ENCODE peak calls at places on chromosomes 4 and X, in four cellular contexts. B is fibroblast of mammary gland, R is tibial artery, P is OCI-LY7. I is an unnamed sample.

GRCh38 chrX:138748480-138748879 is 37.0 kb upstream of the FGF13 start:
- DNase-seq in R (no peak), P (peak; percentile 16), B (peak; percentile 36), I (peak; percentile 3)

GRCh38 chr4:184541918-184542317 is 67.6 kb upstream of the IRF2 start:
- DNase-seq in R (no peak), B (no peak), P (no peak), I (no peak)

GRCh38 chr4:152605641-152606304 is 69.9 kb upstream of the FBXW7 start:
- DNase-seq in R (no peak), P (no peak), B (peak; percentile 78), I (peak; percentile 51)

GRCh38 chrX:31199051-31199769 is 127.4 kb upstream of the FTHL17 start:
- DNase-seq in P (no peak), B (peak; percentile 69), R (no peak), I (peak; percentile 54)

GRCh38 chrX:63514575-63514967 is 163.4 kb upstream of the SPIN4 start:
- DNase-seq in B (no peak), R (no peak), P (no peak), I (peak; percentile 11)

GRCh38 chrX:136121788-136122187 is 25.5 kb upstream of the FHL1 start:
- DNase-seq in R (peak; percentile 67), B (no peak), P (no peak), I (peak; percentile 33)

GRCh38 chr4:118974758-118975157 is 86.1 kb downstream of the SYNPO2 start:
- DNase-seq in B (peak; percentile 88), P (no peak), R (no peak), I (peak; percentile 40)

GRCh38 chr4:47694322-47694721 is 143.5 kb downstream of the CORIN start:
- DNase-seq in R (no peak), P (no peak), B (no peak), I (no peak)

GRCh38 chr4:142645478-142646108 is 200.5 kb downstream of the INPP4B start:
- DNase-seq in P (no peak), R (no peak), B (no peak), I (peak; percentile 51)

GRCh38 chr4:95267081-95267480 is 281.7 kb downstream of the UNC5C start:
- DNase-seq in P (no peak), B (peak; percentile 6), R (no peak), I (peak; percentile 69)

GRCh38 chrX:103635436-103635835 is 6.7 kb downstream of the TCEAL1 start:
- DNase-seq in B (peak; percentile 12), R (no peak), P (no peak), I (no peak)

GRCh38 chrX:56994375-56995270 is 718 bp downstream of the SPIN3 start:
- DNase-seq in B (peak; percentile 8), P (no peak), R (no peak), I (no peak)

GRCh38 chr4:135277980-135278315 is 1076.4 kb upstream of the PABPC4L start:
- DNase-seq in P (no peak), B (no peak), R (no peak), I (no peak)

GRCh38 chrX:11566814-11567213 is 98.9 kb downstream of the ARHGAP6 start:
- DNase-seq in B (no peak), R (no peak), P (no peak), I (no peak)

GRCh38 chr4:175884048-175884447 is 72.0 kb upstream of the GPM6A start:
- DNase-seq in R (no peak), B (no peak), P (no peak), I (peak; percentile 2)

GRCh38 chr4:113760852-113761681 is 471 bp downstream of the CAMK2D start:
- DNase-seq in P (peak; percentile 65), B (peak; percentile 78), R (peak; percentile 91), I (peak; percentile 89)

GRCh38 chrX:52261125-52261462 is 76.4 kb downstream of the MAGED4 start:
- DNase-seq in B (no peak), R (no peak), P (no peak), I (no peak)

GRCh38 chr4:175776217-175776616 is 35.8 kb downstream of the GPM6A start:
- DNase-seq in B (no peak), R (no peak), P (no peak), I (no peak)

GRCh38 chr4:11069581-11069980 is 359.1 kb downstream of the HS3ST1 start:
- DNase-seq in R (no peak), P (no peak), B (no peak), I (no peak)

GRCh38 chr4:117700111-117700892 is 334.0 kb upstream of the NDST3 start:
- DNase-seq in B (no peak), R (no peak), P (peak; percentile 5), I (no peak)

GRCh38 chr4:122152699-122153328 is 683 bp downstream of the BLTP1 start:
- DNase-seq in R (peak; percentile 69), P (peak; percentile 52), B (peak; percentile 33), I (peak; percentile 38)

GRCh38 chr4:2648159-2648814 is 107.8 kb downstream of the TNIP2 start:
- DNase-seq in P (no peak), R (peak; percentile 40), B (no peak), I (no peak)

GRCh38 chr4:8502836-8503585 is 62.4 kb downstream of the TRMT44 start:
- DNase-seq in P (no peak), B (peak; percentile 26), R (no peak), I (peak; percentile 5)

GRCh38 chr4:98565646-98566403 is 92.6 kb downstream of the TSPAN5 start:
- DNase-seq in P (no peak), B (no peak), R (no peak), I (no peak)

GRCh38 chrX:6024204-6024603 is 204.5 kb downstream of the NLGN4X start:
- DNase-seq in R (no peak), B (peak; percentile 15), P (no peak), I (no peak)

GRCh38 chr4:54099287-54099958 is 540 bp upstream of the GSX2 start:
- DNase-seq in R (no peak), B (no peak), P (no peak), I (no peak)

DNA sequence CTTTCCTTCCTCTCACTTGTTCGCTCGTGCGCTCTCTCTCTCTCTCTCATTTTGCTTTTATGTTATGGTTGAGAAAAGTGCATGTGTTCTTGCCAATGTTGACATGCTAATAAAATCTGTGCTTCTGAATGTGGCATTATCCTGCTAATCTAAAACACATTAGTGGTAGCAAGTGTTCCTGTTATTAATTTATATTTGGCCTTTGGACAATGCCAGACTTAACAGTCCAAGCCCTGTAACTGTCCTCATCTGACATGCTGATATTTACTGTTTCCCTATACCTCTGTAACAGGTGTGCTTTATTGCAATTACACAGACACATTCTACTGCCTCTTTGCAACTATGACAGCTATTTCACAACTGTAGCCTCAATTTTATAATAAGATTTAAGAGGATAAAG is 2.7 kb downstream of the PPARGC1A start:
- DNase-seq in R (no peak), P (no peak), B (no peak), I (no peak)
- H3K4me3 ChIP-seq in R (no peak overlapping the region), P (no peak overlapping the region), B (no peak overlapping the region), I (no peak overlapping the region)

GRCh38 chrX:79366556-79366887 is 612 bp downstream of the ITM2A start:
- DNase-seq in B (no peak), P (no peak), R (no peak), I (no peak)
- H3K4me3 ChIP-seq in B (peak overlapping the region; percentile 22), P (no peak overlapping the region), R (peak overlapping the region; percentile 50), I (peak overlapping the region; percentile 37)

DNA sequence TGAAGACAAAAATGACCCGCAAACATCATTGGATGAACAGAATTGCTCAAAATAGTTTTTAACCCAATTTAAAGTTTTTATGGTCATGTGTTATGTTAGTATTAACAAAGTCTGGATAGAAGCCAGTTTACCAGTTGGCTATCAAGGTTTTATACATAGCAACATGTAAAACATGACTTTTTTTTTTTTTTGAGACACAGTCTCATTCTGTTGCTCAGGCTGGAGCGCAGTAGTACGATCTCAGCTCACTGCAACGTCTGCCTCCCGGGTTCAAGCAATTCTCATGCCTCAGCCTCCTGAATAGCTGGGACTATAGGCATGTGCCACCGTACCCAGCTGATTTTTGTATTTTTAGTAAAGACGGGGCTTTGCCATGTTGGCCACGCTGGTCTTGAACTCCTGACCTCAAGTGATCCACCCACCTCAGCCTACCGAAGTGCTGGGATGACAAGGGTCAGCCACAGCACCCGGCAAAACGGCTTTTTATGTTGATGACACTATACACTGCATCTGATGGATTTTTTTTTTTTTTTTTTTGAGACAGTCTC is 3.4 kb downstream of the SAT1 start:
- DNase-seq in P (no peak), R (no peak), B (peak; percentile 49), I (peak; percentile 60)
- H3K4me3 ChIP-seq in P (no peak overlapping the region), R (no peak overlapping the region), B (no peak overlapping the region), I (no peak overlapping the region)

DNA sequence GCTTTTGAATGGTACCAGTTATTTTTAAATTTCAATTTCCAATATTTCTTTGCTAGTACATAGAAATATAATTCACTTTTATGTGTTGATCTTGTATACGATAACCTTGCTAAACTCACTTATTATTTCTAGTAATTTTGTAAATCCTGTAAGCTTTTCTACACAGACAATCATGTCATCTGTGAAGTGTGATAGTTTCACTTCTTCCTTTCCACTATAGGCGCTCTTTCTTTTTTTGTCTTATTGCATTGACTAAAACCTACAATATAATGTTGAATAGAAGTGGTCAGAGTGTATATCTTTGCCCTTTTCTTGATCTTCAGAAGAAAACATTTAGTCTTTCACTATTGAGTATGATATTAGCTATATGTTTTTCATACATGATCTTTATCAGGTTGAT is 76.6 kb downstream of the ZNF182 start:
- DNase-seq in P (peak; percentile 36), R (no peak), B (no peak), I (no peak)
- H3K4me3 ChIP-seq in P (peak overlapping the region; percentile 34), R (no peak overlapping the region), B (no peak overlapping the region), I (no peak overlapping the region)